ENCODE peak calls at places on chromosomes 11 and 22, in five cellular contexts. V, C, D, E and K are unnamed samples.

GRCh38 chr11:36254739-36255138 is 34.5 kb downstream of the COMMD9 start:
- DNase-seq in D (no peak), C (peak; percentile 36), E (no peak), V (no peak), K (no peak)

GRCh38 chr11:110429614-110430266 is at the start of gene FDX1:
- DNase-seq in C (peak; percentile 77), E (peak; percentile 71), V (peak; percentile 83), D (peak; percentile 89), K (peak; percentile 89)

GRCh38 chr11:118606844-118607228 is 579 bp upstream of the PHLDB1 start:
- DNase-seq in D (no peak), C (no peak), V (no peak), E (no peak), K (no peak)

GRCh38 chr11:2268911-2269600 is 1.3 kb downstream of the ASCL2 start:
- DNase-seq in E (peak; percentile 52), V (peak; percentile 58), D (no peak), C (no peak), K (peak; percentile 59)

GRCh38 chr11:2693271-2693833 is 6.4 kb downstream of the KCNQ1OT1 start:
- DNase-seq in V (no peak), E (no peak), D (no peak), C (no peak), K (no peak)

GRCh38 chr11:35567737-35568465 is 42.5 kb upstream of the PAMR1 start:
- DNase-seq in C (peak; percentile 32), V (no peak), E (no peak), D (no peak), K (no peak)

GRCh38 chr11:11022126-11022730 is 164.4 kb upstream of the ZBED5 start:
- DNase-seq in C (peak; percentile 25), E (no peak), V (peak; percentile 40), D (no peak), K (no peak)

GRCh38 chr11:55607545-55607944 is at the start of gene OR4C11:
- DNase-seq in D (no peak), E (no peak), V (no peak), C (no peak), K (no peak)

GRCh38 chr22:31747441-31747840 is 2.5 kb downstream of the PRR14L start:
- DNase-seq in D (no peak), V (no peak), C (no peak), E (no peak), K (no peak)

GRCh38 chr22:29078036-29078868 is 5.4 kb downstream of the KREMEN1 start:
- DNase-seq in D (no peak), C (no peak), E (no peak), V (no peak), K (no peak)

GRCh38 chr11:65742353-65742752 is 21.8 kb upstream of the RNASEH2C start:
- DNase-seq in E (no peak), V (no peak), C (no peak), D (no peak), K (no peak)

GRCh38 chr22:22667966-22668880 is 23.8 kb downstream of the GGTLC2 start:
- DNase-seq in E (no peak), C (no peak), D (no peak), V (no peak), K (no peak)

GRCh38 chr22:49235463-49236300 is 592.0 kb downstream of the BRD1 start:
- DNase-seq in E (no peak), D (no peak), V (no peak), C (no peak), K (no peak)

GRCh38 chr11:15199693-15200092 is 85.0 kb downstream of the INSC start:
- DNase-seq in V (no peak), C (peak; percentile 76), D (no peak), E (no peak), K (no peak)

GRCh38 chr22:31852691-31853370 is 91.5 kb upstream of the YWHAH start:
- DNase-seq in D (no peak), E (no peak), C (no peak), V (no peak), K (no peak)

GRCh38 chr11:65791719-65792213 is 4.9 kb downstream of the OVOL1 start:
- DNase-seq in V (peak; percentile 82), D (no peak), E (peak; percentile 29), C (peak; percentile 60), K (no peak)

GRCh38 chr11:46238078-46238966 is 39.1 kb upstream of the CREB3L1 start:
- DNase-seq in V (peak; percentile 60), C (peak; percentile 68), D (peak; percentile 62), E (peak; percentile 51), K (peak; percentile 44)

GRCh38 chr22:24875862-24876506 is 70.0 kb downstream of the SGSM1 start:
- DNase-seq in E (peak; percentile 3), C (peak; percentile 10), D (peak; percentile 42), V (no peak), K (peak; percentile 26)

GRCh38 chr11:128548655-128549255 is 38.6 kb downstream of the ETS1 start:
- DNase-seq in D (no peak), V (peak; percentile 52), E (peak; percentile 13), C (peak; percentile 36), K (peak; percentile 29)